ENCODE peak calls at places on chromosomes 12 and 14, in ten cellular contexts. E is GM23248, G is stomach, Q is endodermal cell, T is MM.1S, L is IMR-90, V is cardiac muscle cell, U is mucosa of descending colon, Z is tibial nerve, B is HFF-Myc. H is an unnamed sample.

GRCh38 chr14:29654910-29655590 is 272.6 kb downstream of the PRKD1 start:
- DNase-seq in E (peak; percentile 53), G (no peak), Q (no peak), T (no peak), L (peak; percentile 31), V (no peak), U (no peak), Z (no peak), B (no peak), H (no peak)

GRCh38 chr14:31596691-31597090 is 35.5 kb downstream of the NUBPL start:
- DNase-seq in E (no peak), G (no peak), Q (no peak), T (no peak), L (peak; percentile 22), V (no peak), U (no peak), Z (no peak), B (no peak), H (no peak)

GRCh38 chr12:113589437-113589836 is 117.8 kb upstream of the LHX5 start:
- DNase-seq in E (no peak), G (no peak), Q (no peak), T (no peak), L (no peak), V (no peak), U (no peak), Z (no peak), B (no peak), H (no peak)

GRCh38 chr12:90167501-90167900 is 458.9 kb upstream of the ATP2B1 start:
- DNase-seq in E (no peak), G (no peak), Q (no peak), T (no peak), L (no peak), V (no peak), U (no peak), Z (no peak), B (no peak), H (no peak)

GRCh38 chr12:34288963-34289345 is 266.7 kb downstream of the ALG10 start:
- DNase-seq in E (no peak), G (no peak), Q (peak; percentile 14), T (no peak), L (no peak), V (no peak), U (no peak), Z (no peak), B (no peak), H (no peak)

GRCh38 chr14:48857366-48857765 is 728.8 kb downstream of the RPS29 start:
- DNase-seq in E (no peak), G (no peak), Q (no peak), T (no peak), L (no peak), V (peak; percentile 33), U (no peak), Z (no peak), B (no peak), H (no peak)

GRCh38 chr14:53670701-53671100 is 285.9 kb downstream of the BMP4 start:
- DNase-seq in E (peak; percentile 81), G (no peak), Q (no peak), T (no peak), L (peak; percentile 89), V (no peak), U (no peak), Z (no peak), B (no peak), H (peak; percentile 37)

GRCh38 chr14:64726585-64726890 is 22.3 kb downstream of the PLEKHG3 start:
- DNase-seq in E (peak; percentile 38), G (peak; percentile 62), Q (peak; percentile 84), T (peak; percentile 27), L (peak; percentile 60), V (no peak), U (peak; percentile 94), Z (no peak), B (no peak), H (peak; percentile 79)

GRCh38 chr12:131091413-131091975 is 137.8 kb downstream of the ADGRD1 start:
- DNase-seq in E (peak; percentile 42), G (no peak), Q (no peak), T (no peak), L (no peak), V (no peak), U (no peak), Z (no peak), B (no peak), H (no peak)

GRCh38 chr14:79018846-79019245 is 848.7 kb downstream of the NRXN3 start:
- DNase-seq in E (peak; percentile 56), G (no peak), Q (no peak), T (no peak), L (peak; percentile 82), V (no peak), U (no peak), Z (no peak), B (no peak), H (no peak)

GRCh38 chr12:546265-546919 is 86.7 kb downstream of the B4GALNT3 start:
- DNase-seq in E (no peak), G (no peak), Q (no peak), T (no peak), L (no peak), V (no peak), U (peak; percentile 57), Z (no peak), B (no peak), H (no peak)
- H3K4me3 ChIP-seq in E (no peak overlapping the region), G (peak overlapping the region; percentile 14), Q (no peak overlapping the region), T (peak overlapping the region; percentile 10), L (no peak overlapping the region), V (no peak overlapping the region), U (no peak overlapping the region), Z (no peak overlapping the region), B (no peak overlapping the region), H (no peak overlapping the region)

GRCh38 chr12:48118491-48118890 is 673 bp upstream of the PFKM start:
- DNase-seq in E (peak; percentile 16), G (no peak), Q (peak; percentile 56), T (no peak), L (no peak), V (peak; percentile 8), U (no peak), Z (no peak), B (no peak), H (no peak)
- H3K4me3 ChIP-seq in E (peak overlapping the region; percentile 91), G (peak overlapping the region; percentile 71), Q (peak overlapping the region; percentile 98), T (peak overlapping the region; percentile 86), L (no peak overlapping the region), V (peak overlapping the region; percentile 81), U (no peak overlapping the region), Z (peak overlapping the region; percentile 66), B (peak overlapping the region; percentile 60), H (peak overlapping the region; percentile 63)

GRCh38 chr12:116319316-116319715 is 41.8 kb upstream of the MED13L start:
- DNase-seq in E (no peak), G (no peak), Q (no peak), T (no peak), L (peak; percentile 36), V (no peak), U (no peak), Z (no peak), B (peak; percentile 62), H (no peak)
- H3K4me3 ChIP-seq in E (peak overlapping the region; percentile 59), G (no peak overlapping the region), Q (no peak overlapping the region), T (no peak overlapping the region), L (no peak overlapping the region), V (no peak overlapping the region), U (no peak overlapping the region), Z (no peak overlapping the region), B (peak overlapping the region; percentile 25), H (no peak overlapping the region)

GRCh38 chr14:23729720-23730387 is 93.7 kb downstream of the DHRS2 start:
- DNase-seq in E (peak; percentile 19), G (no peak), Q (peak; percentile 58), T (no peak), L (no peak), V (no peak), U (no peak), Z (no peak), B (no peak), H (no peak)

GRCh38 chr14:23725528-23725927 is 89.4 kb downstream of the DHRS2 start:
- DNase-seq in E (no peak), G (no peak), Q (no peak), T (no peak), L (no peak), V (no peak), U (no peak), Z (no peak), B (no peak), H (no peak)

GRCh38 chr14:23725980-23726746 is 90.0 kb downstream of the DHRS2 start:
- DNase-seq in E (peak; percentile 6), G (no peak), Q (no peak), T (no peak), L (no peak), V (no peak), U (no peak), Z (no peak), B (no peak), H (no peak)

GRCh38 chr14:23727566-23728335 is 91.6 kb downstream of the DHRS2 start:
- DNase-seq in E (peak; percentile 75), G (no peak), Q (peak; percentile 69), T (peak; percentile 12), L (peak; percentile 26), V (peak; percentile 45), U (no peak), Z (no peak), B (peak; percentile 20), H (peak; percentile 18)

DNA sequence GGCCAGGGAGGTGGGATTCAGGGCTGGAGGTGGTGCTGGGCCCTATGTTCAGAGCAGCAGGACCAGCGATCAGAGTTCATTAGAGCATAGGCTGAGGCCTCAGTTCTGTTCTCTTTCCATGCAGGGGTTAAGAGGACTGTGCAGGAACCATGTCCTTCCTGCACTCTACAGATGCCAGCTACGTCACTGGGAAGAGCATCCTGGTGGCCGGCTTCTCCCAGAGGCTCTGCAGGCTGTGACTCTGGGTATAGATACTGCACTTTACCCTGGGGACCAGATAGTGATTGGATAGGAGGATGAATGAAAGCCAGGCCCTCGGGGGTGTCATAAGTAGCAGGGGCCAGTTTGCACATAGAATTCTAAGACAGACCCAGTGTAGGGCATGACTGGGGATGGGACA is 92.6 kb downstream of the DHRS2 start:
- DNase-seq in E (no peak), G (no peak), Q (no peak), T (no peak), L (no peak), V (no peak), U (no peak), Z (no peak), B (no peak), H (no peak)
- H3K4me3 ChIP-seq in E (no peak overlapping the region), G (no peak overlapping the region), Q (no peak overlapping the region), T (no peak overlapping the region), L (no peak overlapping the region), V (no peak overlapping the region), U (no peak overlapping the region), Z (no peak overlapping the region), B (no peak overlapping the region), H (no peak overlapping the region)

GRCh38 chr14:97180304-97181200 is 383.4 kb downstream of the VRK1 start:
- DNase-seq in E (peak; percentile 91), G (no peak), Q (peak; percentile 52), T (no peak), L (no peak), V (no peak), U (no peak), Z (no peak), B (no peak), H (peak; percentile 48)
- H3K4me3 ChIP-seq in E (no peak overlapping the region), G (no peak overlapping the region), Q (no peak overlapping the region), T (no peak overlapping the region), L (no peak overlapping the region), V (no peak overlapping the region), U (no peak overlapping the region), Z (no peak overlapping the region), B (no peak overlapping the region), H (no peak overlapping the region)

DNA sequence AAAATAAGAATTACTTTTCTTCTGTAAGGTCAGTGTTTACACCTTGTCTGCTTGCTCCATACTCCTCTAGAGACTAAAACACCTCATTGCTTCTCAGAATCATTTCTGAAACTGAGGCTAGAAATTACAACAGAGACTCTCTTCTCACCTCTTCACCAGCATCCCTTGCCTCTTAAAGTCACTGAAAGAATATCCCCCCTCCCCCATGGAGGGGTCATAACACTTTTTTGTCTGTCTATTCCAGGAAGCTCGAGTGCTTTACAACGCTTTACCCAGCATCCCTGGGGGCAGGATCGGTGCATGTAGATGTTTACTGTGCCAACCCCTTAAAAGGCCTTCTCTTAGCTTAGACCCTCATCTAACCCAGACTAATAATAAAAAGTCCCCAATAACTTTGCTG is 29.0 kb downstream of the PRKCH start:
- DNase-seq in E (no peak), G (no peak), Q (no peak), T (no peak), L (no peak), V (no peak), U (no peak), Z (no peak), B (no peak), H (no peak)
- H3K4me3 ChIP-seq in E (no peak overlapping the region), G (no peak overlapping the region), Q (no peak overlapping the region), T (no peak overlapping the region), L (no peak overlapping the region), V (no peak overlapping the region), U (no peak overlapping the region), Z (no peak overlapping the region), B (no peak overlapping the region), H (no peak overlapping the region)

H was measured in kidney epithelial cell.